ENCODE peak calls at places on chromosomes 4 and X, in nine cellular contexts. One of them, this sample, is unnamed.

GRCh38 chrX:41258871-41259270 is 75.1 kb upstream of the DDX3X start:
- DNase-seq in activated CD4-positive, alpha-beta T cell treated with anti-CD3 and anti-CD28 coated beads for 36 hours: no peak
- DNase-seq in right lobe of liver: no peak
- DNase-seq in fibroblast of gingiva: no peak
- DNase-seq in kidney tubule cell: no peak
- DNase-seq in GM23338: no peak
- DNase-seq in skeletal muscle cell: no peak
- DNase-seq in NAMALWA: no peak
- DNase-seq in GM18507: no peak
- DNase-seq in this sample: no peak

GRCh38 chr4:108058685-108059440 is 69.2 kb downstream of the HADH start:
- DNase-seq in GM18507: no peak
- DNase-seq in NAMALWA: no peak
- DNase-seq in GM23338: no peak
- DNase-seq in right lobe of liver: no peak
- DNase-seq in fibroblast of gingiva: peak
- DNase-seq in activated CD4-positive, alpha-beta T cell treated with anti-CD3 and anti-CD28 coated beads for 36 hours: no peak
- DNase-seq in skeletal muscle cell: no peak
- DNase-seq in kidney tubule cell: peak
- DNase-seq in this sample: peak

GRCh38 chr4:99356992-99357391 is 4.4 kb upstream of the ADH1C start:
- DNase-seq in skeletal muscle cell: no peak
- DNase-seq in fibroblast of gingiva: no peak
- DNase-seq in NAMALWA: no peak
- DNase-seq in right lobe of liver: no peak
- DNase-seq in kidney tubule cell: no peak
- DNase-seq in GM18507: no peak
- DNase-seq in activated CD4-positive, alpha-beta T cell treated with anti-CD3 and anti-CD28 coated beads for 36 hours: no peak
- DNase-seq in GM23338: no peak
- DNase-seq in this sample: no peak

GRCh38 chr4:142406917-142407501 is 439.1 kb downstream of the INPP4B start:
- DNase-seq in activated CD4-positive, alpha-beta T cell treated with anti-CD3 and anti-CD28 coated beads for 36 hours: peak
- DNase-seq in GM18507: no peak
- DNase-seq in NAMALWA: no peak
- DNase-seq in right lobe of liver: no peak
- DNase-seq in GM23338: no peak
- DNase-seq in fibroblast of gingiva: no peak
- DNase-seq in skeletal muscle cell: no peak
- DNase-seq in kidney tubule cell: no peak
- DNase-seq in this sample: no peak

GRCh38 chrX:1215123-1215823 is 2.8 kb upstream of the CRLF2 start:
- DNase-seq in activated CD4-positive, alpha-beta T cell treated with anti-CD3 and anti-CD28 coated beads for 36 hours: no peak
- DNase-seq in kidney tubule cell: no peak
- DNase-seq in GM18507: no peak
- DNase-seq in fibroblast of gingiva: no peak
- DNase-seq in right lobe of liver: no peak
- DNase-seq in skeletal muscle cell: no peak
- DNase-seq in GM23338: no peak
- DNase-seq in NAMALWA: no peak
- DNase-seq in this sample: no peak

GRCh38 chrX:24728530-24728929 is 34.8 kb downstream of the POLA1 start:
- DNase-seq in fibroblast of gingiva: no peak
- DNase-seq in GM18507: no peak
- DNase-seq in kidney tubule cell: no peak
- DNase-seq in right lobe of liver: peak
- DNase-seq in skeletal muscle cell: no peak
- DNase-seq in activated CD4-positive, alpha-beta T cell treated with anti-CD3 and anti-CD28 coated beads for 36 hours: no peak
- DNase-seq in NAMALWA: no peak
- DNase-seq in GM23338: no peak
- DNase-seq in this sample: no peak

GRCh38 chrX:11665144-11666040 is at the start of gene ARHGAP6:
- DNase-seq in skeletal muscle cell: no peak
- DNase-seq in activated CD4-positive, alpha-beta T cell treated with anti-CD3 and anti-CD28 coated beads for 36 hours: no peak
- DNase-seq in right lobe of liver: peak
- DNase-seq in fibroblast of gingiva: peak
- DNase-seq in NAMALWA: no peak
- DNase-seq in GM23338: peak
- DNase-seq in kidney tubule cell: peak
- DNase-seq in GM18507: no peak
- DNase-seq in this sample: peak

GRCh38 chrX:153628129-153628528 is 18.9 kb upstream of the DUSP9 start:
- DNase-seq in GM18507: no peak
- DNase-seq in kidney tubule cell: no peak
- DNase-seq in NAMALWA: no peak
- DNase-seq in GM23338: no peak
- DNase-seq in fibroblast of gingiva: no peak
- DNase-seq in right lobe of liver: peak
- DNase-seq in skeletal muscle cell: no peak
- DNase-seq in activated CD4-positive, alpha-beta T cell treated with anti-CD3 and anti-CD28 coated beads for 36 hours: no peak
- DNase-seq in this sample: no peak

GRCh38 chr4:150176559-150176958 is 98.3 kb downstream of the DCLK2 start:
- DNase-seq in activated CD4-positive, alpha-beta T cell treated with anti-CD3 and anti-CD28 coated beads for 36 hours: no peak
- DNase-seq in kidney tubule cell: no peak
- DNase-seq in NAMALWA: no peak
- DNase-seq in fibroblast of gingiva: peak
- DNase-seq in GM23338: no peak
- DNase-seq in skeletal muscle cell: peak
- DNase-seq in right lobe of liver: no peak
- DNase-seq in GM18507: no peak
- DNase-seq in this sample: peak

GRCh38 chr4:142088906-142089305 is 452.5 kb downstream of the IL15 start:
- DNase-seq in skeletal muscle cell: peak
- DNase-seq in right lobe of liver: no peak
- DNase-seq in activated CD4-positive, alpha-beta T cell treated with anti-CD3 and anti-CD28 coated beads for 36 hours: no peak
- DNase-seq in fibroblast of gingiva: peak
- DNase-seq in kidney tubule cell: no peak
- DNase-seq in NAMALWA: no peak
- DNase-seq in GM18507: no peak
- DNase-seq in GM23338: no peak
- DNase-seq in this sample: no peak

GRCh38 chrX:40439625-40440532 is 140.9 kb upstream of the ATP6AP2 start:
- DNase-seq in GM18507: no peak
- DNase-seq in skeletal muscle cell: no peak
- DNase-seq in fibroblast of gingiva: no peak
- DNase-seq in right lobe of liver: no peak
- DNase-seq in activated CD4-positive, alpha-beta T cell treated with anti-CD3 and anti-CD28 coated beads for 36 hours: peak
- DNase-seq in kidney tubule cell: no peak
- DNase-seq in GM23338: no peak
- DNase-seq in NAMALWA: no peak
- DNase-seq in this sample: no peak

GRCh38 chr4:65719635-65720034 is 49.3 kb upstream of the EPHA5 start:
- DNase-seq in kidney tubule cell: no peak
- DNase-seq in skeletal muscle cell: no peak
- DNase-seq in NAMALWA: no peak
- DNase-seq in GM23338: no peak
- DNase-seq in GM18507: no peak
- DNase-seq in right lobe of liver: no peak
- DNase-seq in activated CD4-positive, alpha-beta T cell treated with anti-CD3 and anti-CD28 coated beads for 36 hours: no peak
- DNase-seq in fibroblast of gingiva: no peak
- DNase-seq in this sample: no peak

GRCh38 chr4:153403761-153404160 is 59.3 kb downstream of the MND1 start:
- DNase-seq in skeletal muscle cell: no peak
- DNase-seq in kidney tubule cell: peak
- DNase-seq in fibroblast of gingiva: peak
- DNase-seq in right lobe of liver: no peak
- DNase-seq in activated CD4-positive, alpha-beta T cell treated with anti-CD3 and anti-CD28 coated beads for 36 hours: no peak
- DNase-seq in NAMALWA: no peak
- DNase-seq in GM18507: no peak
- DNase-seq in GM23338: no peak
- DNase-seq in this sample: no peak

GRCh38 chr4:106746451-106746850 is 289.7 kb downstream of the DKK2 start:
- DNase-seq in right lobe of liver: no peak
- DNase-seq in kidney tubule cell: no peak
- DNase-seq in NAMALWA: no peak
- DNase-seq in fibroblast of gingiva: peak
- DNase-seq in GM18507: no peak
- DNase-seq in skeletal muscle cell: peak
- DNase-seq in GM23338: no peak
- DNase-seq in activated CD4-positive, alpha-beta T cell treated with anti-CD3 and anti-CD28 coated beads for 36 hours: no peak
- DNase-seq in this sample: peak

GRCh38 chr4:95728145-95728544 is 111.7 kb upstream of the PDHA2 start:
- DNase-seq in activated CD4-positive, alpha-beta T cell treated with anti-CD3 and anti-CD28 coated beads for 36 hours: no peak
- DNase-seq in GM18507: no peak
- DNase-seq in NAMALWA: no peak
- DNase-seq in skeletal muscle cell: peak
- DNase-seq in right lobe of liver: no peak
- DNase-seq in fibroblast of gingiva: no peak
- DNase-seq in GM23338: no peak
- DNase-seq in kidney tubule cell: peak
- DNase-seq in this sample: peak

GRCh38 chrX:330726-331144 is 12.1 kb upstream of the GTPBP6 start:
- DNase-seq in skeletal muscle cell: no peak
- DNase-seq in kidney tubule cell: no peak
- DNase-seq in NAMALWA: no peak
- DNase-seq in GM23338: no peak
- DNase-seq in GM18507: no peak
- DNase-seq in fibroblast of gingiva: no peak
- DNase-seq in right lobe of liver: peak
- DNase-seq in activated CD4-positive, alpha-beta T cell treated with anti-CD3 and anti-CD28 coated beads for 36 hours: no peak
- DNase-seq in this sample: no peak

GRCh38 chrX:48890934-48891401 is 6.6 kb downstream of the TIMM17B start:
- DNase-seq in activated CD4-positive, alpha-beta T cell treated with anti-CD3 and anti-CD28 coated beads for 36 hours: peak
- DNase-seq in right lobe of liver: peak
- DNase-seq in GM23338: peak
- DNase-seq in NAMALWA: no peak
- DNase-seq in GM18507: no peak
- DNase-seq in kidney tubule cell: no peak
- DNase-seq in fibroblast of gingiva: no peak
- DNase-seq in skeletal muscle cell: no peak
- DNase-seq in this sample: no peak

GRCh38 chrX:127038065-127038464 is 218.5 kb downstream of the PRR32 start:
- DNase-seq in NAMALWA: peak
- DNase-seq in right lobe of liver: no peak
- DNase-seq in skeletal muscle cell: no peak
- DNase-seq in fibroblast of gingiva: no peak
- DNase-seq in GM18507: no peak
- DNase-seq in kidney tubule cell: peak
- DNase-seq in activated CD4-positive, alpha-beta T cell treated with anti-CD3 and anti-CD28 coated beads for 36 hours: no peak
- DNase-seq in GM23338: peak
- DNase-seq in this sample: peak

GRCh38 chrX:12315526-12315925 is 177.3 kb downstream of the FRMPD4 start:
- DNase-seq in NAMALWA: no peak
- DNase-seq in skeletal muscle cell: no peak
- DNase-seq in GM23338: no peak
- DNase-seq in activated CD4-positive, alpha-beta T cell treated with anti-CD3 and anti-CD28 coated beads for 36 hours: no peak
- DNase-seq in GM18507: no peak
- DNase-seq in kidney tubule cell: no peak
- DNase-seq in right lobe of liver: no peak
- DNase-seq in fibroblast of gingiva: no peak
- DNase-seq in this sample: no peak

GRCh38 chrX:254630-255215 is 26.5 kb upstream of the PLCXD1 start:
- DNase-seq in kidney tubule cell: no peak
- DNase-seq in NAMALWA: no peak
- DNase-seq in right lobe of liver: no peak
- DNase-seq in GM23338: no peak
- DNase-seq in activated CD4-positive, alpha-beta T cell treated with anti-CD3 and anti-CD28 coated beads for 36 hours: no peak
- DNase-seq in fibroblast of gingiva: no peak
- DNase-seq in GM18507: no peak
- DNase-seq in skeletal muscle cell: no peak
- DNase-seq in this sample: no peak

GRCh38 chr4:157616741-157617472 is 396.4 kb downstream of the GRIA2 start:
- DNase-seq in right lobe of liver: no peak
- DNase-seq in skeletal muscle cell: no peak
- DNase-seq in kidney tubule cell: no peak
- DNase-seq in GM23338: no peak
- DNase-seq in activated CD4-positive, alpha-beta T cell treated with anti-CD3 and anti-CD28 coated beads for 36 hours: no peak
- DNase-seq in NAMALWA: no peak
- DNase-seq in fibroblast of gingiva: no peak
- DNase-seq in GM18507: no peak
- DNase-seq in this sample: no peak

GRCh38 chrX:149504226-149504914 is 736 bp downstream of the IDS start:
- DNase-seq in kidney tubule cell: peak
- DNase-seq in right lobe of liver: peak
- DNase-seq in activated CD4-positive, alpha-beta T cell treated with anti-CD3 and anti-CD28 coated beads for 36 hours: peak
- DNase-seq in GM23338: peak
- DNase-seq in GM18507: no peak
- DNase-seq in fibroblast of gingiva: no peak
- DNase-seq in NAMALWA: peak
- DNase-seq in skeletal muscle cell: no peak
- DNase-seq in this sample: no peak

GRCh38 chr4:101339332-101339731 is 8.0 kb downstream of the PPP3CA start:
- DNase-seq in skeletal muscle cell: no peak
- DNase-seq in activated CD4-positive, alpha-beta T cell treated with anti-CD3 and anti-CD28 coated beads for 36 hours: no peak
- DNase-seq in fibroblast of gingiva: no peak
- DNase-seq in right lobe of liver: no peak
- DNase-seq in GM18507: no peak
- DNase-seq in kidney tubule cell: no peak
- DNase-seq in NAMALWA: no peak
- DNase-seq in GM23338: no peak
- DNase-seq in this sample: no peak

GRCh38 chrX:52933976-52934703 is 24.2 kb downstream of the FAM156A start:
- DNase-seq in NAMALWA: no peak
- DNase-seq in right lobe of liver: no peak
- DNase-seq in skeletal muscle cell: no peak
- DNase-seq in GM23338: no peak
- DNase-seq in activated CD4-positive, alpha-beta T cell treated with anti-CD3 and anti-CD28 coated beads for 36 hours: no peak
- DNase-seq in fibroblast of gingiva: no peak
- DNase-seq in GM18507: no peak
- DNase-seq in kidney tubule cell: no peak
- DNase-seq in this sample: no peak

GRCh38 chrX:70554523-70554922 is 109.9 kb downstream of the DLG3 start:
- DNase-seq in GM18507: no peak
- DNase-seq in fibroblast of gingiva: peak
- DNase-seq in GM23338: no peak
- DNase-seq in skeletal muscle cell: no peak
- DNase-seq in right lobe of liver: no peak
- DNase-seq in kidney tubule cell: no peak
- DNase-seq in activated CD4-positive, alpha-beta T cell treated with anti-CD3 and anti-CD28 coated beads for 36 hours: no peak
- DNase-seq in NAMALWA: no peak
- DNase-seq in this sample: no peak

GRCh38 chr4:3121596-3121995 is 47.1 kb downstream of the HTT start:
- DNase-seq in skeletal muscle cell: no peak
- DNase-seq in fibroblast of gingiva: no peak
- DNase-seq in right lobe of liver: no peak
- DNase-seq in kidney tubule cell: no peak
- DNase-seq in GM23338: no peak
- DNase-seq in GM18507: no peak
- DNase-seq in NAMALWA: no peak
- DNase-seq in activated CD4-positive, alpha-beta T cell treated with anti-CD3 and anti-CD28 coated beads for 36 hours: no peak
- DNase-seq in this sample: no peak

GRCh38 chrX:15167826-15168225 is 102.1 kb downstream of the ASB9 start:
- DNase-seq in fibroblast of gingiva: no peak
- DNase-seq in kidney tubule cell: no peak
- DNase-seq in NAMALWA: no peak
- DNase-seq in right lobe of liver: no peak
- DNase-seq in GM23338: no peak
- DNase-seq in activated CD4-positive, alpha-beta T cell treated with anti-CD3 and anti-CD28 coated beads for 36 hours: no peak
- DNase-seq in skeletal muscle cell: no peak
- DNase-seq in GM18507: no peak
- DNase-seq in this sample: no peak

GRCh38 chr4:21819086-21819485 is 129.5 kb downstream of the KCNIP4 start:
- DNase-seq in activated CD4-positive, alpha-beta T cell treated with anti-CD3 and anti-CD28 coated beads for 36 hours: no peak
- DNase-seq in kidney tubule cell: no peak
- DNase-seq in NAMALWA: no peak
- DNase-seq in GM23338: no peak
- DNase-seq in fibroblast of gingiva: peak
- DNase-seq in GM18507: no peak
- DNase-seq in skeletal muscle cell: peak
- DNase-seq in right lobe of liver: no peak
- DNase-seq in this sample: no peak

GRCh38 chr4:1991596-1992434 is 17.0 kb downstream of the NELFA start:
- DNase-seq in activated CD4-positive, alpha-beta T cell treated with anti-CD3 and anti-CD28 coated beads for 36 hours: no peak
- DNase-seq in skeletal muscle cell: no peak
- DNase-seq in GM23338: no peak
- DNase-seq in right lobe of liver: no peak
- DNase-seq in kidney tubule cell: peak
- DNase-seq in fibroblast of gingiva: no peak
- DNase-seq in NAMALWA: no peak
- DNase-seq in GM18507: no peak
- DNase-seq in this sample: no peak

GRCh38 chr4:30724217-30724616 is 4.0 kb downstream of the PCDH7 start:
- DNase-seq in NAMALWA: no peak
- DNase-seq in activated CD4-positive, alpha-beta T cell treated with anti-CD3 and anti-CD28 coated beads for 36 hours: no peak
- DNase-seq in right lobe of liver: no peak
- DNase-seq in fibroblast of gingiva: no peak
- DNase-seq in skeletal muscle cell: no peak
- DNase-seq in GM23338: no peak
- DNase-seq in GM18507: no peak
- DNase-seq in kidney tubule cell: no peak
- DNase-seq in this sample: no peak

GRCh38 chr4:56468097-56468422 is 643 bp downstream of the SRP72 start:
- DNase-seq in GM23338: no peak
- DNase-seq in right lobe of liver: no peak
- DNase-seq in NAMALWA: no peak
- DNase-seq in skeletal muscle cell: no peak
- DNase-seq in GM18507: no peak
- DNase-seq in fibroblast of gingiva: no peak
- DNase-seq in kidney tubule cell: peak
- DNase-seq in activated CD4-positive, alpha-beta T cell treated with anti-CD3 and anti-CD28 coated beads for 36 hours: peak
- DNase-seq in this sample: peak

This sample was measured in bronchial epithelial cell.